ENCODE peak calls at places on chromosomes 2 and 18, in four cellular contexts. T is fibroblast of lung, M is ovary, V is dorsolateral prefrontal cortex. Q is an unnamed sample. For H3K27me3, the result is how much of the 10 kb centered on the place peaks cover.

GRCh38 chr2:198113316-198113715 is 308.9 kb downstream of the PLCL1 start:
- DNase-seq in T (no peak), M (no peak), V (no peak), Q (no peak)

GRCh38 chr2:104444392-104444791 is 409.5 kb upstream of the POU3F3 start:
- DNase-seq in V (no peak), M (no peak), T (no peak), Q (no peak)

GRCh38 chr2:46538393-46538792 is 59.0 kb downstream of the TMEM247 start:
- DNase-seq in T (peak), V (no peak), M (no peak), Q (no peak)

GRCh38 chr2:3260959-3261358 is 116.7 kb downstream of the EIPR1 start:
- DNase-seq in V (no peak), T (no peak), M (no peak), Q (no peak)

GRCh38 chr2:146661494-146662096 is 1183.2 kb upstream of the ACVR2A start:
- DNase-seq in T (peak), M (no peak), V (no peak), Q (no peak)

GRCh38 chr18:34626404-34627137 is 83.5 kb upstream of the DTNA start:
- DNase-seq in M (no peak), T (peak), V (no peak), Q (no peak)

GRCh38 chr2:170141865-170142264 is 36.1 kb upstream of the MYO3B start:
- DNase-seq in M (no peak), T (no peak), V (no peak), Q (no peak)

GRCh38 chr2:33220533-33220932 is 255.9 kb upstream of the RASGRP3 start:
- DNase-seq in V (no peak), M (no peak), T (no peak), Q (no peak)

GRCh38 chr2:88212251-88212790 is 42.2 kb downstream of the THNSL2 start:
- DNase-seq in T (peak), V (no peak), M (no peak), Q (no peak)

GRCh38 chr18:65751145-65752085 is 603 bp downstream of the CDH7 start:
- DNase-seq in T (no peak), M (no peak), V (peak), Q (no peak)

GRCh38 chr2:12253167-12253778 is 463.5 kb upstream of the TRIB2 start:
- DNase-seq in V (no peak), T (no peak), M (no peak), Q (no peak)

GRCh38 chr2:127220807-127221527 is 868 bp upstream of the CYP27C1 start:
- DNase-seq in V (no peak), T (no peak), M (no peak), Q (no peak)

GRCh38 chr2:136894007-136894634 is 128.8 kb downstream of the THSD7B start:
- DNase-seq in V (no peak), M (no peak), T (no peak), Q (no peak)

GRCh38 chr2:188369365-188369764 is 77.7 kb downstream of the GULP1 start:
- DNase-seq in M (no peak), T (peak), V (no peak), Q (no peak)

GRCh38 chr2:8277921-8278571 is 403.8 kb upstream of the ID2 start:
- DNase-seq in M (peak), T (no peak), V (no peak), Q (no peak)

GRCh38 chr18:79580481-79581171 is 99.0 kb upstream of the CTDP1 start:
- DNase-seq in V (no peak), T (no peak), M (peak), Q (no peak)

GRCh38 chr2:50952596-50952995 is 79.3 kb downstream of the NRXN1 start:
- DNase-seq in M (no peak), V (no peak), T (peak), Q (no peak)

GRCh38 chr18:63979409-63979908 is 9.6 kb downstream of the SERPINB8 start:
- DNase-seq in T (peak), V (no peak), M (peak), Q (no peak)

GRCh38 chr2:232477751-232478510 is 9.7 kb downstream of the ECEL1 start:
- DNase-seq in T (no peak), V (no peak), M (peak), Q (no peak)

GRCh38 chr18:79679552-79680099 is at the start of gene CTDP1:
- DNase-seq in V (peak), T (peak), M (no peak), Q (peak)

GRCh38 chr2:105795575-105795934 is 50.8 kb downstream of the NCK2 start:
- DNase-seq in V (no peak), M (no peak), T (no peak), Q (no peak)

GRCh38 chr18:51195086-51195601 is 2.3 kb downstream of the MEX3C start:
- DNase-seq in V (no peak), T (peak), M (no peak), Q (no peak)

GRCh38 chr2:234821946-234822470 is 129.8 kb upstream of the SH3BP4 start:
- DNase-seq in T (no peak), M (no peak), V (no peak), Q (no peak)

GRCh38 chr18:55780591-55781071 is 192.6 kb upstream of the TCF4 start:
- DNase-seq in V (no peak), T (peak), M (no peak), Q (no peak)

GRCh38 chr2:239787651-239788050 is 237.5 kb downstream of the NDUFA10 start:
- DNase-seq in T (no peak), M (no peak), V (peak), Q (no peak)

GRCh38 chr2:85707304-85707703 is 13.1 kb downstream of the GNLY start:
- DNase-seq in M (no peak), V (no peak), T (peak), Q (peak)

GRCh38 chr2:219965287-219965870 is 337.9 kb downstream of the SLC4A3 start:
- DNase-seq in T (no peak), V (no peak), M (no peak), Q (no peak)

DNA sequence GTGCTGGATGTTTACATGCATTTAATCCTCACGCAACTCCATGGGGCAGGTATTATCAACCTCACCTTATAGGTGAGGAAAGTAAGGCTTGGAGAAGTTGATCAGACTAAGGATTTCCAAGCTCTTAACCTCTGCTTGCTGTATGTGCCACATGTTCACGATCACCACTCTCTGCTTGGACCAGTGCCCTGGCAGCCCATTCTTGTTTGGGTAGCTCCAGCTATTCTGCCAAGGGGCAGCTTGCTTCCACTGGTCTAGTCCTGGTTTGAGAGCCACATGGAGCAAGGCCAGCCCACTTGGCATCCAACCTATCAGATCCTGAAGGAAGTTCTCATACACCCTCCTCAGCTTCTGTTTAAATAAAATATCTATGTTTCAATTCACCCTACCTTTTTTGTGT is 14.3 kb downstream of the PLB1 start:
- DNase-seq in T (no peak), V (no peak), M (no peak), Q (no peak)
- H3K27me3 ChIP-seq in T (under half), V (under half), M (under half), Q (under half)

GRCh38 chr2:65620524-65620923 is 188.1 kb upstream of the SPRED2 start:
- DNase-seq in V (no peak), T (peak), M (no peak), Q (no peak)
- TF ChIP-seq CTCF in V (no peak), T (no peak), M (no peak), Q (no peak)

GRCh38 chr18:21911551-21911950 is 171.0 kb downstream of the MIB1 start:
- DNase-seq in V (no peak), M (no peak), T (no peak), Q (no peak)
- H3K27me3 ChIP-seq in V (under half), M (under half), T (under half), Q (under half)

GRCh38 chr2:73907840-73908452 is 15.1 kb downstream of the ACTG2 start:
- DNase-seq in M (no peak), V (no peak), T (peak), Q (peak)
- TF ChIP-seq CTCF in M (no peak), V (peak), T (peak), Q (peak)

DNA sequence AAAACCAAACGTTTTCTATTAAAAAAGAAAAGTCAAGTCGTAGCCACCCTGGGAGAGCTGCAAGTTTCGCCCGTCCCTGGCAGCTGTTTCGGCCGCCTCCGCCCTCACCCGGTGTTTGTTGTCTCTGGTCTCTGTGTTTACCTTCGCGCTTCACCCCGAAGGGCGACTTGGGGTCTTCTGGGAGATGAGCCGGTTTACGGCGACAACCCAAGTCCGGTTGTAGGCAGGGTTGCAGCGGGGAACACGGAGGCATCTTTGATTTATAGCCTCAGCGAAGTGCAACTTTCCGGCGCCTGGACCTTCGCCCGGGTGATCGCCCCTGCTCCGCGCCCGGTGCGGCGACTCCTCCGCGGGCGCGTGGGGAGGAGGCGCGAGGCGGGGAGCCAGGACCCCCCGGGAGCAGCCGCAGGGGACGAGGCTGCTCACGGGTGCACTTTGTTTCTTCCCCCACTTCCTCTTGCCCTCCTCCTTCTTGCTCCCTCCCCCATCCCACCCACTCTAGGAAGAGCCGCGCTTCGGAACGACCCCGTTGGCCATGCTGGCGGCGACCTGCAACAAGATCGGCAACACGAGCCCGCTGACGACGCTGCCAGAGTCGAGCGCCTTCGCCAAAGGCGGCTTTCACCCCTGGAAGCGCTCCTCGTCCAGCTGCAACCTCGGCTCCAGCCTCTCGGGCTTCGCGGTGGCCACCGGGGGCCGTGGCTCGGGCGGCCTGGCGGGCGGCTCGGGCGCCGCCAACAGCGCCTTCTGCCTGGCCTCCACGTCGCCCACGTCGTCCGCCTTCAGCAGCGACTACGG is 1.1 kb downstream of the SP9 start:
- DNase-seq in M (no peak), V (no peak), T (no peak), Q (peak)
- H3K27me3 ChIP-seq in M (under half), V (half or more), T (half or more), Q (half or more)

GRCh38 chr18:35807942-35808341 is 164.5 kb upstream of the RMP24 start:
- DNase-seq in T (no peak), M (no peak), V (no peak), Q (no peak)

GRCh38 chr18:35810505-35810904 is 162.0 kb upstream of the RMP24 start:
- DNase-seq in M (no peak), T (no peak), V (no peak), Q (no peak)

GRCh38 chr18:35811896-35812295 is 160.6 kb upstream of the RMP24 start:
- DNase-seq in T (no peak), M (no peak), V (no peak), Q (no peak)

GRCh38 chr18:35804377-35804776 is 168.1 kb upstream of the RMP24 start:
- DNase-seq in M (no peak), T (no peak), V (no peak), Q (no peak)

DNA sequence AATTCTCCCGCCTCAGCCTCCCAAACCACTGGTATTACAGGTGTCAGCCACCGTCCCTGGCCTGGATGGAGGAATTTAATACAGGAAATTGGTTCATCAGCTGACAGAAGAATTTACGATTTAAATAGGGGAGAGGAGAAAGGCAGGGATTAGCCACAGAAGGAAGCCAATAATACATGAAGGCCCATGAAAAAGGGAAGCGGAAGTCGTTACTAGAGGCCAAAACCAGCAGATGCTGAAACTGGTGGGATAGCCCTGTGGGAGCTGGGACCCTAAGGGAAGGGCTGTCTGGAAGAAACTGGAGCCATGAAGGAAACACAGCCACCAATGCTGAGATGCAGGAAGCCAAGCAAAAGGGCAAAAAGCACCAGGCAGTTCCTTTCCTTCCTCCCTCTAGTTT is 163.7 kb upstream of the RMP24 start:
- DNase-seq in T (no peak), V (no peak), M (no peak), Q (no peak)
- TF ChIP-seq CTCF in T (no peak), V (no peak), M (no peak), Q (no peak)

GRCh38 chr18:48135436-48135966 is 205.0 kb upstream of the SMAD2 start:
- DNase-seq in M (no peak), V (no peak), T (no peak), Q (no peak)
- H3K27me3 ChIP-seq in M (under half), V (under half), T (under half), Q (under half)

GRCh38 chr2:230902180-230902899 is 22.7 kb downstream of the GPR55 start:
- DNase-seq in M (peak), V (peak), T (peak), Q (peak)
- TF ChIP-seq CTCF in M (no peak), V (peak), T (peak), Q (peak)

GRCh38 chr2:236093134-236093533 is 75.1 kb downstream of the GBX2 start:
- DNase-seq in M (no peak), V (no peak), T (no peak), Q (no peak)

GRCh38 chr2:236095502-236095901 is 72.7 kb downstream of the GBX2 start:
- DNase-seq in M (no peak), T (no peak), V (no peak), Q (no peak)

GRCh38 chr2:236089271-236090026 is 78.7 kb downstream of the GBX2 start:
- DNase-seq in T (no peak), M (no peak), V (no peak), Q (no peak)

GRCh38 chr2:236090027-236090382 is 78.2 kb downstream of the GBX2 start:
- DNase-seq in M (no peak), V (no peak), T (no peak), Q (no peak)

DNA sequence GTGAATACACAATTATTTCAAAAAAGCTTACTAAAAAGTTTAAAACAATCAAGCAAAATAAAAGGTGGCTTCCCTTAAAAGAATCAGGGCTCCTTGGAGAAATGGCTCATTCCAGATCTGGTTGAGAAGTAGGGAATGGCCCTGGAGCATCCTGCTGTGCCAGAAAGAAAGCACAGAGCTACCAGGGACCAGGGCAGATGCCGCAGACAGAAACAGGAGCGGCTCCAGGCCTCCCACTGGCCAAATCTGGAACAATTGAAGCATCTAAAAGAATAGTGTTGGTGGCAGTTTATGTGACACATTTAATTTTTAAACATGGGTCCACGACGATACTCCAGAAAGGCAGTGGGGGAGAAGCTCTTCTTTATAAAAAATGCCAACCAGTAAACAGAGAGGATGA is 75.5 kb downstream of the GBX2 start:
- DNase-seq in V (no peak), M (no peak), T (no peak), Q (no peak)
- H3K27me3 ChIP-seq in V (under half), M (under half), T (under half), Q (under half)

Q was measured in CD4-positive, alpha-beta T cell.